ENCODE peak calls at places on chromosomes 3 and 15, in eight cellular contexts. P is activated CD4-positive, CD25-positive, alpha-beta regulatory T cell treated with anti-CD3 and anti-CD28 coated beads, Interleukin-2, amount 50 U/mL, for 16 hours; H is stimulated activated CD8-positive, alpha-beta memory T cell treated with anti-CD3 and anti-CD28 coated beads, Interleukin-2, amount 100 ng/mL, for 48 hours; T is activated T-helper 2 cell treated with anti-CD3 and anti-CD28 coated beads, Interferon-gamma antibody, Interleukin-2, Interleukin-4, amounts not matched to agents 10 μg/mL and 5 μg/mL and 100 μg/mL, durations not matched to agents 14 hours and 24 hours and 36 hours; Y is thoracic aorta; F is aorta; X is ovary; O is NCI-H1048. R is an unnamed sample.

GRCh38 chr3:160038862-160039562 is 50.4 kb downstream of the IL12A start:
- DNase-seq in H (no peak), P (no peak), F (no peak), O (no peak), X (no peak), T (no peak), Y (no peak), R (peak; percentile 21)

GRCh38 chr15:101676965-101677364 is 24.8 kb upstream of the TM2D3 start:
- DNase-seq in Y (no peak), H (no peak), F (no peak), O (no peak), P (no peak), X (no peak), T (no peak), R (no peak)

GRCh38 chr15:58460108-58460507 is 28.3 kb downstream of the LIPC start:
- DNase-seq in F (no peak), X (no peak), H (no peak), Y (no peak), P (no peak), O (no peak), T (no peak), R (no peak)

GRCh38 chr3:25820372-25820771 is 30.5 kb downstream of the OXSM start:
- DNase-seq in Y (no peak), X (no peak), H (no peak), T (no peak), O (peak; percentile 47), F (no peak), P (no peak), R (no peak)

GRCh38 chr3:9779721-9780450 is 10.1 kb upstream of the CAMK1 start:
- DNase-seq in T (peak; percentile 28), F (peak; percentile 61), Y (no peak), P (no peak), H (no peak), X (no peak), O (no peak), R (no peak)

GRCh38 chr15:88303455-88303854 is 46.9 kb upstream of the NTRK3 start:
- DNase-seq in X (no peak), Y (no peak), T (no peak), F (no peak), H (no peak), P (no peak), O (no peak), R (no peak)

GRCh38 chr15:64138542-64138941 is 13.0 kb upstream of the SNX22 start:
- DNase-seq in P (no peak), F (no peak), T (no peak), X (peak; percentile 8), Y (no peak), H (no peak), O (no peak), R (no peak)

GRCh38 chr3:87145553-87145952 is 81.6 kb upstream of the CHMP2B start:
- DNase-seq in X (no peak), F (no peak), H (no peak), T (no peak), Y (no peak), P (no peak), O (peak; percentile 21), R (no peak)

GRCh38 chr15:46251873-46252272 is 617.0 kb downstream of the SQOR start:
- DNase-seq in X (no peak), Y (no peak), P (no peak), F (no peak), H (no peak), O (no peak), T (no peak), R (no peak)

GRCh38 chr3:191962324-191962723 is 501.4 kb downstream of the PYDC2 start:
- DNase-seq in Y (no peak), F (no peak), O (no peak), H (no peak), T (no peak), X (no peak), P (no peak), R (no peak)

GRCh38 chr3:197216169-197216860 is 82.1 kb downstream of the DLG1 start:
- DNase-seq in Y (no peak), O (no peak), F (no peak), X (no peak), H (no peak), P (no peak), T (no peak), R (no peak)

GRCh38 chr3:190877925-190878324 is 15.4 kb upstream of the GMNC start:
- DNase-seq in F (no peak), X (no peak), Y (no peak), T (no peak), P (no peak), O (no peak), H (no peak), R (no peak)

GRCh38 chr3:49266410-49267170 is 10.4 kb downstream of the C3orf62 start:
- DNase-seq in T (no peak), Y (no peak), O (no peak), F (no peak), H (no peak), P (no peak), X (no peak), R (no peak)

GRCh38 chr15:38626443-38627050 is 61.9 kb upstream of the RASGRP1 start:
- DNase-seq in O (no peak), Y (no peak), P (no peak), F (no peak), H (no peak), T (no peak), X (no peak), R (no peak)

GRCh38 chr15:78714890-78715289 is 73.9 kb upstream of the CHRNB4 start:
- DNase-seq in O (no peak), Y (no peak), X (no peak), T (no peak), F (no peak), P (no peak), H (no peak), R (no peak)

GRCh38 chr3:169660709-169661566 is 2.6 kb downstream of the MECOM start:
- DNase-seq in P (no peak), H (no peak), T (no peak), O (no peak), X (no peak), Y (no peak), F (peak; percentile 76), R (no peak)

GRCh38 chr3:139934557-139935070 is 371 bp upstream of the CLSTN2 start:
- DNase-seq in F (peak; percentile 85), H (no peak), Y (no peak), X (peak; percentile 81), O (no peak), T (no peak), P (no peak), R (peak; percentile 46)

GRCh38 chr3:126211569-126211968 is 31.2 kb upstream of the ALDH1L1 start:
- DNase-seq in F (no peak), O (no peak), T (no peak), H (no peak), X (no peak), Y (no peak), P (no peak), R (no peak)

GRCh38 chr3:23002846-23003800 is 200.0 kb upstream of the UBE2E2 start:
- DNase-seq in T (no peak), H (no peak), O (peak; percentile 12), F (no peak), Y (no peak), P (no peak), X (no peak), R (peak; percentile 36)

GRCh38 chr15:90552162-90552928 is 22.6 kb downstream of the CRTC3 start:
- DNase-seq in P (no peak), O (no peak), T (no peak), X (peak; percentile 48), Y (no peak), F (no peak), H (no peak), R (no peak)

GRCh38 chr3:43894176-43895049 is 203.7 kb downstream of the ABHD5 start:
- DNase-seq in H (peak; percentile 15), Y (no peak), O (no peak), F (peak; percentile 92), X (peak; percentile 84), T (peak; percentile 9), P (no peak), R (peak; percentile 72)

GRCh38 chr3:133855772-133856171 is 39.9 kb downstream of the RAB6B start:
- DNase-seq in F (no peak), T (no peak), P (no peak), Y (no peak), X (no peak), H (no peak), O (no peak), R (no peak)

GRCh38 chr15:67125589-67126502 is 60.4 kb downstream of the SMAD3 start:
- DNase-seq in Y (peak; percentile 77), X (peak; percentile 75), H (no peak), F (peak; percentile 89), O (no peak), P (no peak), T (no peak), R (peak; percentile 91)